ENCODE peak calls at places on chromosome 18, in four cellular contexts. One of them, this sample, is unnamed.

GRCh38 chr18:3869848-3870247 is 419.9 kb downstream of the TGIF1 start:
- DNase-seq in AG09309: peak
- DNase-seq in ovary: no peak
- DNase-seq in stomach: no peak
- DNase-seq in this sample: no peak

GRCh38 chr18:22128954-22129353 is 40.4 kb upstream of the GATA6 start:
- DNase-seq in ovary: no peak
- DNase-seq in AG09309: no peak
- DNase-seq in stomach: no peak
- DNase-seq in this sample: no peak

GRCh38 chr18:59238385-59238784 is 18.4 kb downstream of the GRP start:
- DNase-seq in AG09309: no peak
- DNase-seq in stomach: no peak
- DNase-seq in ovary: no peak
- DNase-seq in this sample: no peak

GRCh38 chr18:74116628-74117554 is 30.7 kb downstream of the FBXO15 start:
- DNase-seq in stomach: no peak
- DNase-seq in ovary: no peak
- DNase-seq in AG09309: peak
- DNase-seq in this sample: no peak

GRCh38 chr18:3264362-3264761 is 2.4 kb downstream of the MYL12B start:
- DNase-seq in ovary: no peak
- DNase-seq in AG09309: no peak
- DNase-seq in stomach: no peak
- DNase-seq in this sample: no peak

GRCh38 chr18:21762181-21762772 is 21.7 kb downstream of the MIB1 start:
- DNase-seq in stomach: no peak
- DNase-seq in ovary: no peak
- DNase-seq in AG09309: no peak
- DNase-seq in this sample: no peak

GRCh38 chr18:73060666-73061270 is 193.0 kb upstream of the NETO1 start:
- DNase-seq in AG09309: peak
- DNase-seq in stomach: no peak
- DNase-seq in ovary: no peak
- DNase-seq in this sample: no peak

GRCh38 chr18:5824370-5824984 is 70.8 kb downstream of the TMEM200C start:
- DNase-seq in ovary: no peak
- DNase-seq in AG09309: no peak
- DNase-seq in stomach: no peak
- DNase-seq in this sample: no peak

GRCh38 chr18:58847383-58848071 is 17.1 kb upstream of the ZNF532 start:
- DNase-seq in ovary: peak
- DNase-seq in stomach: no peak
- DNase-seq in AG09309: no peak
- DNase-seq in this sample: no peak

GRCh38 chr18:62637807-62638687 is 77.3 kb upstream of the PHLPP1 start:
- DNase-seq in ovary: no peak
- DNase-seq in AG09309: no peak
- DNase-seq in stomach: peak
- DNase-seq in this sample: no peak

GRCh38 chr18:841647-842370 is 29.8 kb upstream of the YES1 start:
- DNase-seq in stomach: no peak
- DNase-seq in AG09309: no peak
- DNase-seq in ovary: no peak
- DNase-seq in this sample: no peak

GRCh38 chr18:13470555-13471494 is 252.3 kb downstream of the LDLRAD4 start:
- DNase-seq in AG09309: no peak
- DNase-seq in stomach: no peak
- DNase-seq in ovary: no peak
- DNase-seq in this sample: no peak

GRCh38 chr18:44816028-44816427 is 135.3 kb downstream of the SETBP1 start:
- DNase-seq in stomach: no peak
- DNase-seq in AG09309: no peak
- DNase-seq in ovary: no peak
- DNase-seq in this sample: no peak

GRCh38 chr18:3411854-3412268 is 38.1 kb upstream of the TGIF1 start:
- DNase-seq in stomach: peak
- DNase-seq in ovary: no peak
- DNase-seq in AG09309: no peak
- DNase-seq in this sample: no peak

GRCh38 chr18:8140841-8141501 is 468.3 kb upstream of the RAB12 start:
- DNase-seq in stomach: no peak
- DNase-seq in ovary: peak
- DNase-seq in AG09309: peak
- DNase-seq in this sample: no peak

GRCh38 chr18:52326001-52326400 is 14.0 kb upstream of the DCC start:
- DNase-seq in AG09309: no peak
- DNase-seq in stomach: no peak
- DNase-seq in ovary: no peak
- DNase-seq in this sample: no peak

GRCh38 chr18:51092097-51092496 is 62.1 kb downstream of the SMAD4 start:
- DNase-seq in ovary: no peak
- DNase-seq in stomach: no peak
- DNase-seq in AG09309: no peak
- DNase-seq in this sample: no peak

GRCh38 chr18:57353940-57354461 is 1.6 kb downstream of the ST8SIA3 start:
- DNase-seq in AG09309: no peak
- DNase-seq in ovary: no peak
- DNase-seq in stomach: no peak
- DNase-seq in this sample: no peak

GRCh38 chr18:69758458-69758857 is 189.2 kb downstream of the CD226 start:
- DNase-seq in AG09309: peak
- DNase-seq in ovary: no peak
- DNase-seq in stomach: no peak
- DNase-seq in this sample: no peak

GRCh38 chr18:67359868-67360838 is 156.4 kb downstream of the DSEL start:
- DNase-seq in stomach: no peak
- DNase-seq in ovary: peak
- DNase-seq in AG09309: peak
- DNase-seq in this sample: no peak
- H3K4me3 ChIP-seq in stomach: no peak
- H3K4me3 ChIP-seq in ovary: peak
- H3K4me3 ChIP-seq in AG09309: peak
- H3K4me3 ChIP-seq in this sample: no peak

GRCh38 chr18:26421503-26421902 is 126.8 kb downstream of the KCTD1 start:
- DNase-seq in stomach: no peak
- DNase-seq in AG09309: no peak
- DNase-seq in ovary: no peak
- DNase-seq in this sample: no peak

GRCh38 chr18:26419746-26420145 is 128.6 kb downstream of the KCTD1 start:
- DNase-seq in ovary: no peak
- DNase-seq in AG09309: no peak
- DNase-seq in stomach: no peak
- DNase-seq in this sample: no peak

GRCh38 chr18:26422472-26423162 is 125.7 kb downstream of the KCTD1 start:
- DNase-seq in AG09309: no peak
- DNase-seq in stomach: no peak
- DNase-seq in ovary: no peak
- DNase-seq in this sample: no peak

GRCh38 chr18:26424428-26425147 is 123.8 kb downstream of the KCTD1 start:
- DNase-seq in AG09309: no peak
- DNase-seq in ovary: no peak
- DNase-seq in stomach: no peak
- DNase-seq in this sample: no peak

GRCh38 chr18:26421931-26422330 is 126.4 kb downstream of the KCTD1 start:
- DNase-seq in stomach: no peak
- DNase-seq in AG09309: no peak
- DNase-seq in ovary: no peak
- DNase-seq in this sample: no peak
- TF ChIP-seq CTCF in stomach: no peak
- TF ChIP-seq CTCF in AG09309: no peak
- TF ChIP-seq CTCF in ovary: no peak
- TF ChIP-seq CTCF in this sample: no peak

GRCh38 chr18:23227729-23228075 is 92.4 kb downstream of the CABLES1 start:
- DNase-seq in ovary: no peak
- DNase-seq in AG09309: no peak
- DNase-seq in stomach: peak
- DNase-seq in this sample: no peak

GRCh38 chr18:23226930-23227728 is 91.8 kb downstream of the CABLES1 start:
- DNase-seq in AG09309: peak
- DNase-seq in ovary: peak
- DNase-seq in stomach: no peak
- DNase-seq in this sample: no peak

GRCh38 chr18:23223641-23224040 is 88.4 kb downstream of the CABLES1 start:
- DNase-seq in ovary: no peak
- DNase-seq in stomach: no peak
- DNase-seq in AG09309: no peak
- DNase-seq in this sample: no peak

GRCh38 chr18:23226386-23226785 is 91.1 kb downstream of the CABLES1 start:
- DNase-seq in ovary: no peak
- DNase-seq in stomach: no peak
- DNase-seq in AG09309: no peak
- DNase-seq in this sample: no peak

DNA sequence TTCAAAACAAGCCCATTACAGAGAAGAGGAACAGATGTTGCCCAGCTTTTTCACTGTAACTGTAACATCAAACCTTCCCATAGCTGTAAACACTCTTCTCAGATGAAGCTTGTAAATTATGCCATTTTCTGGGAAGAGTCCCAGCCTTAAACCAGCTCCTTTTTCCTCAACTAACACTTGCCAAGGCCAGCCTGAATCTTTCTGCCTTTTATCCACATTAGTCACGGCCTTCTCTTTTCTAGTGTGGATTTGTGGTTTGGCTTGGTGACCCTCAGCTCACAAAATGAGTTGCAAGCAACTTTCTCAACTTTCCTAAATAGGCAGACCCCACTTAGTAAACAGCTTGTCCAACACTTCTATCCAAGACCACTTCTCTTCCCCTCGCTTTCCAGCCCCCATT is 90.2 kb downstream of the CABLES1 start:
- DNase-seq in stomach: no peak
- DNase-seq in AG09309: peak
- DNase-seq in ovary: peak
- DNase-seq in this sample: no peak
- H3K4me3 ChIP-seq in stomach: no peak
- H3K4me3 ChIP-seq in AG09309: no peak
- H3K4me3 ChIP-seq in ovary: no peak
- H3K4me3 ChIP-seq in this sample: no peak

GRCh38 chr18:53947092-53947640 is 277.3 kb downstream of the MBD2 start:
- DNase-seq in AG09309: no peak
- DNase-seq in ovary: no peak
- DNase-seq in stomach: no peak
- DNase-seq in this sample: no peak

GRCh38 chr18:53950545-53950944 is 273.9 kb downstream of the MBD2 start:
- DNase-seq in ovary: no peak
- DNase-seq in stomach: no peak
- DNase-seq in AG09309: no peak
- DNase-seq in this sample: no peak

GRCh38 chr18:53952700-53953099 is 271.8 kb downstream of the MBD2 start:
- DNase-seq in ovary: no peak
- DNase-seq in stomach: no peak
- DNase-seq in AG09309: no peak
- DNase-seq in this sample: no peak
- TF ChIP-seq CTCF in ovary: no peak
- TF ChIP-seq CTCF in stomach: no peak
- TF ChIP-seq CTCF in AG09309: no peak
- TF ChIP-seq CTCF in this sample: no peak

GRCh38 chr18:25169701-25170100 is 182.3 kb downstream of the ZNF521 start:
- DNase-seq in AG09309: no peak
- DNase-seq in ovary: no peak
- DNase-seq in stomach: no peak
- DNase-seq in this sample: no peak

GRCh38 chr18:25164211-25164836 is 187.6 kb downstream of the ZNF521 start:
- DNase-seq in stomach: no peak
- DNase-seq in AG09309: no peak
- DNase-seq in ovary: no peak
- DNase-seq in this sample: no peak

GRCh38 chr18:25168011-25168410 is 184.0 kb downstream of the ZNF521 start:
- DNase-seq in ovary: no peak
- DNase-seq in stomach: no peak
- DNase-seq in AG09309: no peak
- DNase-seq in this sample: no peak

GRCh38 chr18:25166113-25166512 is 185.9 kb downstream of the ZNF521 start:
- DNase-seq in ovary: no peak
- DNase-seq in stomach: no peak
- DNase-seq in AG09309: no peak
- DNase-seq in this sample: no peak

DNA sequence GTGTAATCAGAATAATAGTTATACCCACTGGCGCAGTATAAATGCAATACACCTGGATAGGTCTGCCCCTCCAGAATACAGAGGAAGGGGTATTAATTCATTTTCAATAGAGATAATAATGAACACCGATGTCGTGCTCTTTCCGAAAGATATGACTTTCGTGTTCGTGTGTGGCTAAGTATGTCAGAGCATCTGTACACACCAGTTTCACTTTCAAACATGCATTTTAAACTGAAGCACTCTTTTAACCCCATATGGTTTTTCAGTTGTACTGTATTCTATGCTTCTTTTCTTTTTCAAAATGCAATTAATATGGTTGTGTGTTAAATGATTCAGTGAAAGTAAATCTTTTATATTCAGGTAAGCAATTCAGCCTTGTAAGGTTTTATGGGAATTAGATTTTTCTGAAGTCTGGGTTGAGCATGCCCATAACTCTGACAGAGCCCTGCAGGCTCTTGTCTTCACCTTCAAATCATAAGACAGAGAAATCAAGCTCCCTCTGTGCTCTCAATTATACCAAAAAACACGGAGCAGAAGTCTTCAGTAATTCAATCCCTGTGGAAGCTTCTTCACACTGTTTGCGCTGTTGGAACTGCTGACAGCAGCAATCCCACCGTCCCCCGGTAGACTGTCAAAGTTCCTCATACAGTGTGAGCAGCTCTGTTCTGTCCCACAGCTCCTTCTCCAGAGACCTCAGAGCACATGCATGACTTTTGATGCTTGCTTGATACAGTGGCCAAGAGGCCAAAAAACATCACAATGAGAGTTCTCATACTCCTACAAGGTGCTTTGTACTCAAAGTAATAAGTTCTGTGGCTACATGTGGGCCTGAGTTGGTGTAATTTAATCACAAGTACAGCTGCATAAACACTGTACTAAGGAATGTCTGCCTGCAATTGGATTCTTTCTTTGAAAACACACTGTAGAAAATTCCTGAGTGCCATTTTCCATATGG is 186.9 kb downstream of the ZNF521 start:
- DNase-seq in ovary: peak
- DNase-seq in AG09309: no peak
- DNase-seq in stomach: no peak
- DNase-seq in this sample: peak
- H3K4me3 ChIP-seq in ovary: peak
- H3K4me3 ChIP-seq in AG09309: no peak
- H3K4me3 ChIP-seq in stomach: peak
- H3K4me3 ChIP-seq in this sample: peak

DNA sequence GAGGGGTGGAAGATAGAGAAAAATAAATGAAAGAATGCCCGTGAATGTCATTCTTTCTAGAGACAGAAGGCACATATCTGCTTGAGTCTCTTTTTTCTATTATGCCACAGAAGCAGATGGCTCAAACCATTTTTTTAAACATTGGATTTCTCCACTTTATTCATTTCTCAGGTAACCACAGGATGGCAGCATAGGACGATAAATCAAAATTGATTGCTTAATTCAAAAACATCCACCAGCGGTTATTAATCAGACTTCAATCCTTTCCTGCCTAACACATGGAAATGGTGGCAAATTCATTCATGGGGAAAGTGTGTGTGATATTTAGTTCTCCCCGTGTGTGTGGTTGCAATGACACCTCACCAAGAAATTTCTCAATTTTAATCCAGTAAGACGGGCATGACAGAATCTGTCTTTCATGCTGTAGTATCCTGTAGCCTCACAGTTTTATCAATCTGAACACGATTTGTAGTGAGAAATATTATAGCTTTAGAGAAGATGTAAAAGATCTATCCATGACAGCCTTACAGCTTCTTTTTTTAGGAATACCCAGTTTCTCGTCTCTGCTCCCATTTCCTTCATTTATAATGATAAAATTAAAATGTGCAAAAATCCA is 72.2 kb downstream of the DSC3 start:
- DNase-seq in ovary: no peak
- DNase-seq in stomach: no peak
- DNase-seq in AG09309: no peak
- DNase-seq in this sample: no peak
- TF ChIP-seq CTCF in ovary: no peak
- TF ChIP-seq CTCF in stomach: peak
- TF ChIP-seq CTCF in AG09309: no peak
- TF ChIP-seq CTCF in this sample: no peak

This sample was measured in GM12864.